ENCODE peak calls at places on chromosomes 4 and X, in nine cellular contexts. C is left lung; I is mesendoderm; W is tibial artery; U is effector memory CD4-positive, alpha-beta T cell; L is cardiac muscle cell; Q is PC-9; N is CD4-positive, alpha-beta memory T cell; J is tibial nerve. Z is an unnamed sample.
A peak's percentile ranks its signal among the peaks of the same experiment; 100 is the strongest.

GRCh38 chrX:85029043-85029442 is 25.4 kb downstream of the APOOL start:
- DNase-seq in C (no peak), I (no peak), W (no peak), U (no peak), L (no peak), Q (no peak), N (no peak), J (no peak), Z (no peak)

GRCh38 chrX:130805906-130806305 is 97.1 kb downstream of the ENOX2 start:
- DNase-seq in C (no peak), I (no peak), W (no peak), U (no peak), L (no peak), Q (peak; percentile 71), N (no peak), J (no peak), Z (peak; percentile 11)

GRCh38 chr4:6844986-6845385 is 62.5 kb downstream of the KIAA0232 start:
- DNase-seq in C (no peak), I (peak; percentile 56), W (no peak), U (no peak), L (no peak), Q (no peak), N (no peak), J (no peak), Z (no peak)

GRCh38 chr4:20383969-20384368 is 132.3 kb downstream of the SLIT2 start:
- DNase-seq in C (no peak), I (no peak), W (no peak), U (no peak), L (no peak), Q (no peak), N (no peak), J (no peak), Z (no peak)

GRCh38 chr4:140344621-140345020 is 28.8 kb upstream of the SCOC start:
- DNase-seq in C (no peak), I (peak; percentile 26), W (no peak), U (no peak), L (no peak), Q (no peak), N (no peak), J (no peak), Z (no peak)

GRCh38 chr4:90403781-90404180 is 276.6 kb downstream of the CCSER1 start:
- DNase-seq in C (no peak), I (no peak), W (no peak), U (no peak), L (no peak), Q (no peak), N (no peak), J (no peak), Z (no peak)

GRCh38 chr4:4677825-4678522 is 136.1 kb upstream of the STX18 start:
- DNase-seq in C (no peak), I (peak; percentile 74), W (no peak), U (no peak), L (peak; percentile 84), Q (no peak), N (no peak), J (peak; percentile 36), Z (no peak)

GRCh38 chr4:176538217-176538925 is 218.6 kb downstream of the SPCS3 start:
- DNase-seq in C (no peak), I (no peak), W (no peak), U (no peak), L (peak; percentile 75), Q (no peak), N (no peak), J (no peak), Z (peak; percentile 69)

GRCh38 chr4:40173470-40173875 is 23.4 kb upstream of the RHOH start:
- DNase-seq in C (no peak), I (no peak), W (no peak), U (no peak), L (peak; percentile 21), Q (no peak), N (no peak), J (no peak), Z (no peak)

GRCh38 chr4:78552398-78553396 is 1.1 kb downstream of the ANXA3 start:
- DNase-seq in C (no peak), I (peak; percentile 99), W (no peak), U (no peak), L (peak; percentile 42), Q (peak; percentile 94), N (no peak), J (no peak), Z (peak; percentile 88)
- H3K27ac ChIP-seq in C (peak overlapping the region; percentile 89), I (peak overlapping the region; percentile 90), W (no peak overlapping the region), U (no peak overlapping the region), L (peak overlapping the region; percentile 70), Q (peak overlapping the region; percentile 99), N (no peak overlapping the region), J (peak overlapping the region; percentile 94), Z (peak overlapping the region; percentile 89)

DNA sequence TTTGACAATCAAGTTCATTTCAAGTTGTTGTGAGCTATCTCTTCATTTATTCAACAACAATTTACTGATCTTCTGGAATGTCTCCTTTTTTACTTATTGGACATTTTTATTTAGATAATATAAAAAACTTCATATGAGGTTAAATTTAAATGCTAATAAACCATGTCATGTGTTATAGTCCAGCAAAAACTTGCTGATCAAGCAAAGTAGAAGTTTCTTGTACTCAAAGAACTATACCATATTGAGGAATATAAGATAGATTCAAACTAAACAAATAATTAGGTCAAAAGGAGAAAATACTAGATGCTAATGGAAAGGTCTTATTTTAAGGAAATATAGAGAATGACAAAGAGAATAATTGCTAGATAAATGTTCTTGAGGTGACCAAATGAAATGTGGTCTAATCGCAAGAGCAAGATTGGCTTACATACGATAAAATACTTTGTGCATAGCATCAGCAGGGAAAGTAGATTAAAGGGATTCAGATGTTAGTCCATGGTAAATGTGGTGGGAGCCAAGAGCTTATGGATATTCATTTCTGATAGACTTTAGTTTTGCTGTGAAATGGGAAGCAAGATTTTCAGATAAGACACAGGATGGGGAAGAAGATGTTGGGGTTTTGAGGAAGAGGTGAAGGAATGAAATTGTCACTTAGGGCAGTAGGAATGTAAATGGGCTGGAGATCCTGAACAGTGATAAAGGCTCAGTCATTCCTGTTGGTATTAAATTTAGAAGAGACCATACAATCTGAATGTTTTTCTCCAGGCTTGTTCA is 229.5 kb downstream of the MAPK10 start:
- DNase-seq in C (no peak), I (peak; percentile 68), W (no peak), U (no peak), L (no peak), Q (no peak), N (no peak), J (no peak), Z (no peak)
- H3K27ac ChIP-seq in C (no peak overlapping the region), I (no peak overlapping the region), W (no peak overlapping the region), U (no peak overlapping the region), L (no peak overlapping the region), Q (no peak overlapping the region), N (no peak overlapping the region), J (no peak overlapping the region), Z (no peak overlapping the region)

DNA sequence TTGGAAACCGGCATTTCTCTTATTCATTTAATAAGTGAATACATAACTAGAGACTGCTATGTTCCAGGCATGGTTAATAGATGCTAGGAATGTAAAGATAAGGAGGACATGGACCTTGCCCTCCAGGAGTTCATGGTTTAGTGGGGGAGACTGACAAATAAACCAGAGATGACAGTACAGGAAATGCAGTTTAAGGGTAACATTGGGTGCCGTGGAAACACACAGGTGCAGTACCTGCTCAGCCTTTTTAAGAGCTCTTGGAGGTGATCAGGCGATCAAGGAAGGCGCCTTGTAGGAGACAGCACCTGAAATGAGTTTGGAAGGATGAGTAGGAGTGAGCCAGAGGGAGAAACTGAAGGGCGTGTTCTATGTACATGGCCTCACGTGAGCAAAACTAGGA is 145.8 kb downstream of the AASDH start:
- DNase-seq in C (no peak), I (no peak), W (no peak), U (no peak), L (no peak), Q (no peak), N (no peak), J (no peak), Z (no peak)
- H3K27ac ChIP-seq in C (no peak overlapping the region), I (no peak overlapping the region), W (no peak overlapping the region), U (no peak overlapping the region), L (no peak overlapping the region), Q (no peak overlapping the region), N (no peak overlapping the region), J (no peak overlapping the region), Z (no peak overlapping the region)

DNA sequence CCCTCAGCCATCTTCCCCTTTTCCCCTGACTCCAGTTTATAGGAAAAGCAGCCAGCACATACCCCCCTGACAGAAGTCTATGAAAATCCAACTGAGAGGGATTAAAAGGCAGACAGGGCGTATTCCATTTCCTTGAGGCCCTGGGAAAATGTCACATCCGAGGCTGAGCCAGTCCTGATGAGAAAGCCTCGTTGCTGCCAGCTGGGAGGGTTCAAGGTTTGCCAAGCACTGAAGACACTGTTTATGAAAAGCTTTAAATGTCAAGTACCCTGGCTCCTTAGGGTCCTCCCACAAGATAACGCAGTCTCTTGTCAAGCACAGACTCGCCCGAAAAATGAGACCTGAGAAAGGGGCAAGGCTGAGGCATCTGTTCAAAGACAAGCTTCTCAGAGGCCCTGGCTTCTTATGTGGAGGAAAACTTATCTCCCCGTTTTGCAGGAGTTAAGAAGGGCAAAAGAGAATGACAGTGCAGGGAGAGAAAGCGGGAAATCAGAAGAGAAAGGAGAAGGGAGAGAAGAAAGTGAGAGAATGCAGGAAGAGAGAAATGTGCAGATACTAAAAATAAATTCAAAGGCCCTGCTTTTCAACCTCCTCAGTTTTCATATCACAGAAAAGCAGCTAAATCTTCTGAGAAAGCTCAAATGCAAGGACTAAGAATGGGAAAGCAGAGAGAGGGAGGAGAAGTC is 44.7 kb downstream of the SCD5 start:
- DNase-seq in C (no peak), I (no peak), W (no peak), U (no peak), L (no peak), Q (no peak), N (no peak), J (no peak), Z (peak; percentile 11)
- H3K27ac ChIP-seq in C (peak overlapping the region; percentile 26), I (no peak overlapping the region), W (peak overlapping the region; percentile 70), U (no peak overlapping the region), L (peak overlapping the region; percentile 40), Q (no peak overlapping the region), N (no peak overlapping the region), J (peak overlapping the region; percentile 72), Z (no peak overlapping the region)

GRCh38 chr4:184371390-184371787 is 103.0 kb downstream of the IRF2 start:
- DNase-seq in C (no peak), I (no peak), W (no peak), U (no peak), L (no peak), Q (no peak), N (no peak), J (no peak), Z (no peak)

GRCh38 chr4:184368290-184368689 is 106.1 kb downstream of the IRF2 start:
- DNase-seq in C (no peak), I (no peak), W (no peak), U (no peak), L (no peak), Q (no peak), N (no peak), J (no peak), Z (no peak)

GRCh38 chr4:184370711-184371389 is 103.5 kb downstream of the IRF2 start:
- DNase-seq in C (no peak), I (no peak), W (no peak), U (no peak), L (peak; percentile 85), Q (no peak), N (no peak), J (no peak), Z (no peak)

GRCh38 chr4:184368731-184369130 is 105.6 kb downstream of the IRF2 start:
- DNase-seq in C (no peak), I (no peak), W (no peak), U (no peak), L (no peak), Q (no peak), N (no peak), J (no peak), Z (no peak)

DNA sequence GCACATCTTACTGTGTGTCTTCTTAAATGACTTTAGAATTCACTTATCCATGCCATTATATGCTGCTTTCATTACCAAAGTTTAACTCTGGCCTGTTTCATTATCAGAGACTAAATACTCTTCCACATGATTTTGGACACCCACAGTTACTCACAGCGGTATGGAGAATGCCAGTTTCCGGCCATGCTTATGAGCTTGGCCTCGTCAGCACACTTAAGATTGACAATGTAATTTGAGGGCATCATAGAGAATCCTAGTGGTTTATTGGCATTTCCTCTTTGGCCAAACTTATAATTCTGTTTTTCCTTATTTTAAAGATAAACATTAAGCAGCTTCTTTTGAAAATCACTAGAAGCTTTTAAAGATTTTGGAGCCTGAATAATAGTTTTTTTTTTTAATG is 104.5 kb downstream of the IRF2 start:
- DNase-seq in C (no peak), I (no peak), W (no peak), U (no peak), L (peak; percentile 63), Q (no peak), N (no peak), J (no peak), Z (no peak)
- H3K27ac ChIP-seq in C (no peak overlapping the region), I (no peak overlapping the region), W (no peak overlapping the region), U (no peak overlapping the region), L (no peak overlapping the region), Q (no peak overlapping the region), N (no peak overlapping the region), J (no peak overlapping the region), Z (no peak overlapping the region)